ENCODE peak calls at places on chromosomes 1 and 21, in five cellular contexts. N, U, S, R and W are unnamed samples.
A peak's percentile ranks its signal among the peaks of the same experiment; 100 is the strongest.

GRCh38 chr1:99590578-99591209 is 55.2 kb upstream of the PALMD start:
- DNase-seq in S (no peak), N (peak; percentile 64), U (peak; percentile 38), R (peak; percentile 18), W (peak; percentile 90)

GRCh38 chr1:205259361-205259832 is 31.7 kb downstream of the TMCC2 start:
- DNase-seq in S (no peak), U (no peak), R (no peak), N (peak; percentile 69), W (no peak)

GRCh38 chr1:169570172-169570574 is 16.1 kb downstream of the F5 start:
- DNase-seq in S (no peak), N (no peak), U (no peak), R (no peak), W (no peak)

GRCh38 chr1:39981957-39982356 is 27.0 kb downstream of the MFSD2A start:
- DNase-seq in N (no peak), S (no peak), U (peak; percentile 71), R (no peak), W (peak; percentile 67)

GRCh38 chr21:38691626-38692025 is 114.1 kb upstream of the ETS2 start:
- DNase-seq in R (no peak), N (no peak), S (no peak), U (no peak), W (no peak)

GRCh38 chr1:34985063-34985770 is at the start of gene TMEM35B:
- DNase-seq in N (peak; percentile 91), U (no peak), S (no peak), R (peak; percentile 86), W (no peak)

GRCh38 chr1:212104586-212105282 is 69.2 kb downstream of the DTL start:
- DNase-seq in R (no peak), S (no peak), N (no peak), U (no peak), W (no peak)

GRCh38 chr1:193558491-193559028 is 372.1 kb upstream of the B3GALT2 start:
- DNase-seq in N (no peak), U (peak; percentile 41), R (no peak), S (no peak), W (peak; percentile 24)

GRCh38 chr1:168734271-168734670 is 5.3 kb upstream of the DPT start:
- DNase-seq in S (no peak), N (peak; percentile 72), U (no peak), R (no peak), W (no peak)

GRCh38 chr1:218463194-218464156 is 118.3 kb downstream of the TGFB2 start:
- DNase-seq in S (no peak), U (no peak), N (peak; percentile 88), R (no peak), W (no peak)

GRCh38 chr21:29300547-29301138 is 1.9 kb downstream of the BACH1 start:
- DNase-seq in R (peak; percentile 90), N (no peak), U (no peak), S (no peak), W (no peak)

GRCh38 chr1:4622821-4623220 is 31.6 kb upstream of the AJAP1 start:
- DNase-seq in R (no peak), N (no peak), S (no peak), U (no peak), W (no peak)

GRCh38 chr1:79041666-79042065 is 35.1 kb upstream of the ADGRL4 start:
- DNase-seq in R (no peak), U (no peak), S (no peak), N (no peak), W (no peak)

GRCh38 chr1:155669233-155670162 is 19.1 kb downstream of the YY1AP1 start:
- DNase-seq in R (no peak), U (no peak), N (no peak), S (no peak), W (no peak)

GRCh38 chr1:112727716-112728115 is 12.6 kb upstream of the PPM1J start:
- DNase-seq in R (no peak), U (no peak), S (no peak), N (no peak), W (no peak)

GRCh38 chr1:162206300-162206699 is 136.8 kb downstream of the NOS1AP start:
- DNase-seq in U (no peak), S (no peak), R (no peak), N (no peak), W (no peak)

GRCh38 chr21:15277498-15277897 is 212.7 kb upstream of the NRIP1 start:
- DNase-seq in S (no peak), U (no peak), N (no peak), R (no peak), W (no peak)

GRCh38 chr1:214563881-214564280 is 12.5 kb upstream of the PTPN14 start:
- DNase-seq in R (no peak), S (no peak), N (no peak), U (no peak), W (no peak)

GRCh38 chr1:236734141-236734765 is 48.0 kb downstream of the ACTN2 start:
- DNase-seq in N (no peak), S (no peak), U (no peak), R (peak; percentile 10), W (no peak)

GRCh38 chr1:159843459-159843858 is 16.8 kb downstream of the SLAMF8 start:
- DNase-seq in R (no peak), S (no peak), N (no peak), U (no peak), W (no peak)

GRCh38 chr1:27359822-27360158 is 7.0 kb downstream of the MAP3K6 start:
- DNase-seq in R (no peak), U (no peak), N (no peak), S (no peak), W (no peak)

GRCh38 chr1:85202864-85203255 is 2.0 kb upstream of the SYDE2 start:
- DNase-seq in U (no peak), R (no peak), N (no peak), S (no peak), W (no peak)
- H3K4me3 ChIP-seq in U (no peak overlapping the region), R (no peak overlapping the region), N (peak overlapping the region; percentile 80), S (no peak overlapping the region), W (no peak overlapping the region)

GRCh38 chr1:200437556-200438203 is 27.8 kb upstream of the ZNF281 start:
- DNase-seq in N (no peak), S (no peak), R (peak; percentile 33), U (no peak), W (no peak)
- H3K4me3 ChIP-seq in N (peak overlapping the region; percentile 12), S (peak overlapping the region; percentile 24), R (peak overlapping the region; percentile 20), U (no peak overlapping the region), W (no peak overlapping the region)

DNA sequence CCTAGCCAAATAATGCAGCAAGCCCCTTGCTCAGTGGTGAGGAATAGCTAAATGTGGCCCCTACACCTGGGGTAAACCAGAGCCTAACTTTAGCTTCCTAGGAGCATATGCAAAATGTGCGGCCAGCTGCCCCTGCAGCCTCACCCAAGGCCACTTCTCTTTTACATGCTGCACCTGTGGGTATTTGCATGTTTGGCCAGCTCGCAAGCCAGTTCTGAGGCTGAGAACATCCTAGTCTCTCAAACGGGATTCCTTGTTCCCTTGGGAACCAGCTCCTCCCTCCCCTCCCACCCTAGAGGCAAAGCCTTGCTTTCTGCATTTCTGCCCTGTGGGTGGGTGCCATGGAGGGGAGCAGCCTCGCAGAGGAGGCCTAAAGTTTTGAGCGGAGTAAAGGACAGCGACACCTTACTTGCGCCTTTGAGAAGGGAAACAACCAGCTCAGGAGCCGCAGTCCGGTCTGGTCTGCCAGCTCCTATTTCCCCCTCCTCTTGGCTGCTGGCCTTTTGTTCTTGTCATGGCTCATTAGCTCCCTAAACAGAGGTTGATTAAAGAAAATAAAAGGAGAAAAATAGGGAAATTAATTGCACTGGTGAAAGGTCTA is 68.5 kb downstream of the TEX35 start:
- DNase-seq in S (no peak), N (no peak), U (no peak), R (peak; percentile 87), W (no peak)
- H3K4me3 ChIP-seq in S (no peak overlapping the region), N (no peak overlapping the region), U (no peak overlapping the region), R (peak overlapping the region; percentile 29), W (no peak overlapping the region)

DNA sequence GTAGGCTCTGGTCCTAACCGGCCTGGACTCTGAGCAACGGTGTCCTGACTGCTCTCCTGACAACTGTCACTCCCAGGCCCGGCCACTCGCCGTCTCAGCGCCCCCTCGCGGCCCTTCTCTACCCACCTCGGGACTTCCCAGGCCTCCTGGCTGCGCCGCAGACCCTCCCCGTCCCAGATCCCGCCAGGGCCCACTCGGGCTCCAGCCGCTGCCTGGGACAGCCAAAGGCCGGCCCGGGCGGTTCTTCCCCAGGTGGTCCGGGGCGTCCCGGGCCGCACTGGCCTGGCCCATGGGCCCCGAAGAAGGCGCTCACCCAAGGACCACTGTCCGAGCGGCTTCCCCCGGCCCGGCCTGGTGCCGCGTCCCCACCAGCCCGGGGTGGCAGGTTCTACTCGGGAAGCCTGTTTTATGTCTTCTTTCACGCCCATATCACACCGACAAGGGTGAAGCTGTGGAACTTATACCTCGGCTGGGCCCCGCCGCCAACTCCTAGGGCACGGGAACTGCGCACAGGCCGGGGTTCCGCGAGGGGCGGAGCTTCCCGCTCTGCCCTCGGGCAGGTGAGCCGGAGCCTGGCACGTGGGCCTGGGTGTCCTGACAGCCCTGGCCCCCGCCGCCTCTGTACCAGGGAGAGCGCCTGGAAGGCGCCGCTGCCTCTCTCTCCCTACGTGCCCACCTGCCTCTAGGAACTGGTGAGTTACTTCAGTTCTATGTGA is 138.3 kb downstream of the TTLL7 start:
- DNase-seq in N (peak; percentile 96), S (no peak), R (peak; percentile 74), U (no peak), W (no peak)
- H3K4me3 ChIP-seq in N (peak overlapping the region; percentile 65), S (peak overlapping the region; percentile 54), R (peak overlapping the region; percentile 61), U (peak overlapping the region; percentile 41), W (no peak overlapping the region)

GRCh38 chr1:107930292-107930691 is 34.7 kb downstream of the VAV3 start:
- DNase-seq in R (no peak), U (no peak), N (no peak), S (no peak), W (no peak)
- H3K4me3 ChIP-seq in R (no peak overlapping the region), U (no peak overlapping the region), N (no peak overlapping the region), S (no peak overlapping the region), W (no peak overlapping the region)

DNA sequence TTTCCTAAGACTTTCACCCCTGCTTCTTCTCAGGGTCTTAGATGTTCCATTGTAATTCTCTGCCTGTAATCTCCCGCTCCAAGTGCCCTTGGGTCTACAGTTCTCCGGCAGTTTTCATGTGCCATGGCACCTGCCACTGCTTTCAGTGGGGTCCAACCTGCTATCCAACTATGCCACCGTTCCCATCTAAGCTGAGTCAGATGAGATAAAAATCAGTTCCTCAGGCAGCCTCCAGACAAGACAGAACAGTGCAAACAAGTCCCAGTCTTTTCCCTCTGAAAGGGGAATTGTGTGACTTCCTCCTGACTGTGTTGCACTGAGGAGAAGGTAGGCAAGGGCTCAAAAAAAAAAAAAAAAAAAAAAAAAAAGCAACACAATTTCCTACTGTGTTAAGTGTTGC is 50.8 kb downstream of the EBNA1BP2 start:
- DNase-seq in N (no peak), R (no peak), U (no peak), S (no peak), W (no peak)
- H3K4me3 ChIP-seq in N (no peak overlapping the region), R (no peak overlapping the region), U (no peak overlapping the region), S (no peak overlapping the region), W (no peak overlapping the region)